ENCODE peak calls at places on chromosome 9, in seven cellular contexts. One of them, this sample, is unnamed.

GRCh38 chr9:6673326-6674025 is 27.9 kb upstream of the GLDC start:
- DNase-seq in transverse colon: no peak
- DNase-seq in neural progenitor cell: no peak
- DNase-seq in GM23338: no peak
- DNase-seq in CD4-positive, alpha-beta T cell: no peak
- DNase-seq in lower lobe of right lung: no peak
- DNase-seq in WERI-Rb-1: no peak
- DNase-seq in this sample: no peak

GRCh38 chr9:81083821-81084512 is 605.4 kb downstream of the TLE1 start:
- DNase-seq in transverse colon: no peak
- DNase-seq in neural progenitor cell: no peak
- DNase-seq in GM23338: no peak
- DNase-seq in CD4-positive, alpha-beta T cell: no peak
- DNase-seq in lower lobe of right lung: no peak
- DNase-seq in WERI-Rb-1: no peak
- DNase-seq in this sample: peak; percentile 47

GRCh38 chr9:134493471-134494272 is 147.9 kb upstream of the COL5A1 start:
- DNase-seq in transverse colon: peak; percentile 3
- DNase-seq in neural progenitor cell: no peak
- DNase-seq in GM23338: no peak
- DNase-seq in CD4-positive, alpha-beta T cell: peak; percentile 0
- DNase-seq in lower lobe of right lung: no peak
- DNase-seq in WERI-Rb-1: no peak
- DNase-seq in this sample: no peak

GRCh38 chr9:136936645-136937170 is 7.8 kb downstream of the FBXW5 start:
- DNase-seq in transverse colon: no peak
- DNase-seq in neural progenitor cell: no peak
- DNase-seq in GM23338: no peak
- DNase-seq in CD4-positive, alpha-beta T cell: no peak
- DNase-seq in lower lobe of right lung: no peak
- DNase-seq in WERI-Rb-1: no peak
- DNase-seq in this sample: no peak

GRCh38 chr9:124216474-124217176 is 41.1 kb upstream of the NEK6 start:
- DNase-seq in transverse colon: peak; percentile 56
- DNase-seq in neural progenitor cell: no peak
- DNase-seq in GM23338: no peak
- DNase-seq in CD4-positive, alpha-beta T cell: no peak
- DNase-seq in lower lobe of right lung: peak; percentile 63
- DNase-seq in WERI-Rb-1: no peak
- DNase-seq in this sample: no peak

GRCh38 chr9:121527371-121527770 is 27.7 kb upstream of the GGTA1 start:
- DNase-seq in transverse colon: no peak
- DNase-seq in neural progenitor cell: no peak
- DNase-seq in GM23338: no peak
- DNase-seq in CD4-positive, alpha-beta T cell: no peak
- DNase-seq in lower lobe of right lung: no peak
- DNase-seq in WERI-Rb-1: no peak
- DNase-seq in this sample: no peak

GRCh38 chr9:136814725-136815421 is 7.1 kb downstream of the RABL6 start:
- DNase-seq in transverse colon: no peak
- DNase-seq in neural progenitor cell: no peak
- DNase-seq in GM23338: no peak
- DNase-seq in CD4-positive, alpha-beta T cell: no peak
- DNase-seq in lower lobe of right lung: no peak
- DNase-seq in WERI-Rb-1: no peak
- DNase-seq in this sample: no peak

GRCh38 chr9:129414377-129415021 is 206.4 kb downstream of the C9orf50 start:
- DNase-seq in transverse colon: peak; percentile 45
- DNase-seq in neural progenitor cell: peak; percentile 88
- DNase-seq in GM23338: peak; percentile 40
- DNase-seq in CD4-positive, alpha-beta T cell: peak; percentile 70
- DNase-seq in lower lobe of right lung: peak; percentile 61
- DNase-seq in WERI-Rb-1: peak; percentile 71
- DNase-seq in this sample: no peak

GRCh38 chr9:14769235-14769580 is 46.7 kb upstream of the CER1 start:
- DNase-seq in transverse colon: no peak
- DNase-seq in neural progenitor cell: peak; percentile 65
- DNase-seq in GM23338: peak; percentile 72
- DNase-seq in CD4-positive, alpha-beta T cell: no peak
- DNase-seq in lower lobe of right lung: no peak
- DNase-seq in WERI-Rb-1: peak; percentile 52
- DNase-seq in this sample: no peak
- TF ChIP-seq CTCF in transverse colon: no peak
- TF ChIP-seq CTCF in neural progenitor cell: peak; percentile 67
- TF ChIP-seq CTCF in GM23338: peak; percentile 80
- TF ChIP-seq CTCF in CD4-positive, alpha-beta T cell: no peak
- TF ChIP-seq CTCF in lower lobe of right lung: no peak
- TF ChIP-seq CTCF in WERI-Rb-1: peak; percentile 61
- TF ChIP-seq CTCF in this sample: peak; percentile 40

DNA sequence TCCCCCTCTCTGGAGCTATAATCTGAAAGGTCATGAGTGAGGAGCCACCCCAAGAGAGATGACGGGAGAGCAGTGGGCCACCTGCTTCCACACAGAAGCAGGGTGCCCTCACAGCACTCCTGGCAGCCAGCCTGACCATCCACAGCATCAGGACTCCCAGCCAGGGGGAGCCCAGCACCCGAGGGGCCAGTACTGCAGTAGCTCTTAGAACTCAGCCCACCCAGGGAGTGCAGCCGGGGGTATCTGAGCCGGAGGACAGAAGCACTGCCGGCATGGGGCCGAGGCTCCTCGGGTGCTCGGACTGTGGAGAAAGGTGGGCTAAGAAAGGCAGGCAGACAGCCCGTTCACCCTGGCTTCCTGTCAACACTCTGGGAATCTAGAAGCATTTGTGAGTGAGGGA is 25.7 kb upstream of the ASPN start:
- DNase-seq in transverse colon: no peak
- DNase-seq in neural progenitor cell: peak; percentile 13
- DNase-seq in GM23338: no peak
- DNase-seq in CD4-positive, alpha-beta T cell: no peak
- DNase-seq in lower lobe of right lung: no peak
- DNase-seq in WERI-Rb-1: no peak
- DNase-seq in this sample: no peak
- TF ChIP-seq CTCF in transverse colon: no peak
- TF ChIP-seq CTCF in neural progenitor cell: no peak
- TF ChIP-seq CTCF in GM23338: peak; percentile 17
- TF ChIP-seq CTCF in CD4-positive, alpha-beta T cell: no peak
- TF ChIP-seq CTCF in lower lobe of right lung: no peak
- TF ChIP-seq CTCF in WERI-Rb-1: no peak
- TF ChIP-seq CTCF in this sample: no peak

GRCh38 chr9:95292226-95292625 is 25.3 kb downstream of the FANCC start:
- DNase-seq in transverse colon: no peak
- DNase-seq in neural progenitor cell: no peak
- DNase-seq in GM23338: no peak
- DNase-seq in CD4-positive, alpha-beta T cell: no peak
- DNase-seq in lower lobe of right lung: no peak
- DNase-seq in WERI-Rb-1: no peak
- DNase-seq in this sample: no peak
- TF ChIP-seq CTCF in transverse colon: no peak
- TF ChIP-seq CTCF in neural progenitor cell: no peak
- TF ChIP-seq CTCF in GM23338: no peak
- TF ChIP-seq CTCF in CD4-positive, alpha-beta T cell: no peak
- TF ChIP-seq CTCF in lower lobe of right lung: no peak
- TF ChIP-seq CTCF in WERI-Rb-1: no peak
- TF ChIP-seq CTCF in this sample: no peak

GRCh38 chr9:77864096-77864889 is 167.3 kb downstream of the GNAQ start:
- DNase-seq in transverse colon: no peak
- DNase-seq in neural progenitor cell: no peak
- DNase-seq in GM23338: no peak
- DNase-seq in CD4-positive, alpha-beta T cell: no peak
- DNase-seq in lower lobe of right lung: no peak
- DNase-seq in WERI-Rb-1: peak; percentile 39
- DNase-seq in this sample: no peak
- TF ChIP-seq CTCF in transverse colon: no peak
- TF ChIP-seq CTCF in neural progenitor cell: no peak
- TF ChIP-seq CTCF in GM23338: no peak
- TF ChIP-seq CTCF in CD4-positive, alpha-beta T cell: no peak
- TF ChIP-seq CTCF in lower lobe of right lung: no peak
- TF ChIP-seq CTCF in WERI-Rb-1: no peak
- TF ChIP-seq CTCF in this sample: no peak

DNA sequence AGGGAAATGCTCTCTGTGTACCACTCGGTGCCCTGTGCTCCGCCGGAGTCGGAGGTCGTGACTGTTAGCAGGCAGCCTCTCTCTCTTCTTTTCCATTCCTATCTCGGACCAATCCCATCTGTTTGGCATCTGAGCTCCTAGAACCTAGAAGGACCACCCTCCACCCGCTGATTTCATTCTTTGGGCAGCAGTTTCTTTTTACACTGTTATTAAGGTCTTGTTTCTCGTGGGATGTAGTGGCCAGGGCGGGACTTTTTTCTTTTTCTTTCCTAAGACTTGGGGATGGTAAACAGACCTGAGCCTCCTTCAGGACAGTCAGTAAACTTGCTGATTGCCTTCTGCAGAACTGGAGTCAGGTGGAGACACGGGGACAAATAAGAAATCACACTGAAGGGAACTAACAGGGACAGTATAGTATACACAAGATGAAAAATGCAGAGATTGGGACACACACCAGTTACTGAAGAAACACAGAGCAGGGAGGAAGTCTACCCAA is 496 bp downstream of the URM1 start:
- DNase-seq in transverse colon: no peak
- DNase-seq in neural progenitor cell: no peak
- DNase-seq in GM23338: no peak
- DNase-seq in CD4-positive, alpha-beta T cell: no peak
- DNase-seq in lower lobe of right lung: no peak
- DNase-seq in WERI-Rb-1: no peak
- DNase-seq in this sample: no peak
- TF ChIP-seq CTCF in transverse colon: no peak
- TF ChIP-seq CTCF in neural progenitor cell: no peak
- TF ChIP-seq CTCF in GM23338: no peak
- TF ChIP-seq CTCF in CD4-positive, alpha-beta T cell: no peak
- TF ChIP-seq CTCF in lower lobe of right lung: no peak
- TF ChIP-seq CTCF in WERI-Rb-1: no peak
- TF ChIP-seq CTCF in this sample: no peak

GRCh38 chr9:68950689-68951088 is 63.2 kb downstream of the PRKACG start:
- DNase-seq in transverse colon: no peak
- DNase-seq in neural progenitor cell: no peak
- DNase-seq in GM23338: peak; percentile 17
- DNase-seq in CD4-positive, alpha-beta T cell: no peak
- DNase-seq in lower lobe of right lung: no peak
- DNase-seq in WERI-Rb-1: no peak
- DNase-seq in this sample: no peak

GRCh38 chr9:68950188-68950587 is 63.7 kb downstream of the PRKACG start:
- DNase-seq in transverse colon: no peak
- DNase-seq in neural progenitor cell: no peak
- DNase-seq in GM23338: no peak
- DNase-seq in CD4-positive, alpha-beta T cell: no peak
- DNase-seq in lower lobe of right lung: no peak
- DNase-seq in WERI-Rb-1: no peak
- DNase-seq in this sample: no peak

GRCh38 chr9:68947842-68948569 is 65.9 kb downstream of the PRKACG start:
- DNase-seq in transverse colon: no peak
- DNase-seq in neural progenitor cell: no peak
- DNase-seq in GM23338: no peak
- DNase-seq in CD4-positive, alpha-beta T cell: no peak
- DNase-seq in lower lobe of right lung: no peak
- DNase-seq in WERI-Rb-1: no peak
- DNase-seq in this sample: no peak

GRCh38 chr9:68947015-68947414 is 66.9 kb downstream of the PRKACG start:
- DNase-seq in transverse colon: no peak
- DNase-seq in neural progenitor cell: no peak
- DNase-seq in GM23338: peak; percentile 81
- DNase-seq in CD4-positive, alpha-beta T cell: no peak
- DNase-seq in lower lobe of right lung: no peak
- DNase-seq in WERI-Rb-1: no peak
- DNase-seq in this sample: no peak

DNA sequence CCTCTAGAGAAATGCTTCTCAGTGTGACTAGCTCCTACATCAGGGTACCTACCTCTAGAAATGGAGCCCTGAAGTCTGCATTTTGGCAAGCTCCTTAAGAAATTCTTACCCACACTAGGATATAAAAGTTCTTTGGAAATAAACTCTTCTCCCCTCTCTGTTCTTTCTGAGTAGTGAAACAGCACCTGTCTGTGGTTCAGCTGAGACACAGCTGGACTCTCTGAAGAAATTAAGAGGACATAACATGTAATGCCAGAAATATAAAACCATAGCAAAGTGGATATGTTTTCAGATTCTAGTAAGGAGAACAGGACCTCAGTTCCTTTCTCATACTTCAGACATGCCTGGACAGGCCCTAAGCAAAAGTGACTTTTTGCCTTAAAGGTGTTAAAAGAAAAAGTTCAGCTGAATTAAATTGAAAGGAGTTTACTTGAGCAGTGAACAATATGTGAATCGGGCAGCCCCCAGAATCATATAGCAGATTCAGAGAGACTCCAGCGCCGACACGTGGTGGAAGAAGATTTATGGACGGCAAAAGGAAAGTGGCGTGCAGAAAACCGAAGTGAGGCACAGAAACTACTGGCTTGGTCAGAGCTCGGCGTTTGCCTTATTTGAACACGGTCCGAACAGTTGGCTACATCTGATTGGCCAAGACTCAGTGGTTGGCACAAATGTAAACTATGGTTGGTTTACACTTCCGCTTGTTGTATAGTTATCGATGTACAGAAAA is 64.5 kb downstream of the PRKACG start:
- DNase-seq in transverse colon: peak; percentile 34
- DNase-seq in neural progenitor cell: no peak
- DNase-seq in GM23338: no peak
- DNase-seq in CD4-positive, alpha-beta T cell: no peak
- DNase-seq in lower lobe of right lung: no peak
- DNase-seq in WERI-Rb-1: peak; percentile 26
- DNase-seq in this sample: no peak
- TF ChIP-seq CTCF in transverse colon: no peak
- TF ChIP-seq CTCF in neural progenitor cell: no peak
- TF ChIP-seq CTCF in GM23338: peak; percentile 41
- TF ChIP-seq CTCF in CD4-positive, alpha-beta T cell: no peak
- TF ChIP-seq CTCF in lower lobe of right lung: no peak
- TF ChIP-seq CTCF in WERI-Rb-1: peak; percentile 19
- TF ChIP-seq CTCF in this sample: peak; percentile 9